ENCODE peak calls at places on chromosomes 6 and 20, in eight cellular contexts. V is fibroblast of lung, B is endothelial cell of umbilical vein, F is Panc1, X is OCI-LY7, L is A673, E is iPS DF 6.9, R is pancreas. Y is an unnamed sample. For H3K9me3, the result is how much of the 10 kb centered on the place peaks cover.

GRCh38 chr6:122692175-122692598 is 82.0 kb downstream of the PKIB start:
- DNase-seq in V (peak), B (no peak), F (no peak), X (no peak), L (no peak), E (no peak), R (no peak), Y (no peak)

GRCh38 chr20:13874269-13875158 is 89.7 kb downstream of the NDUFAF5 start:
- DNase-seq in V (no peak), B (no peak), F (no peak), X (no peak), L (no peak), E (no peak), R (no peak), Y (no peak)

GRCh38 chr6:95837890-95838289 is 177.9 kb upstream of the FUT9 start:
- DNase-seq in V (no peak), B (no peak), F (no peak), X (no peak), L (no peak), E (no peak), R (no peak), Y (no peak)

GRCh38 chr6:45075246-45075645 is 252.9 kb upstream of the RUNX2 start:
- DNase-seq in V (peak), B (peak), F (peak), X (no peak), L (no peak), E (no peak), R (no peak), Y (no peak)

GRCh38 chr6:20497200-20497820 is 36.9 kb upstream of the CDKAL1 start:
- DNase-seq in V (peak), B (peak), F (no peak), X (no peak), L (no peak), E (no peak), R (no peak), Y (no peak)

GRCh38 chr6:106825156-106825555 is 149.4 kb downstream of the CD24 start:
- DNase-seq in V (no peak), B (no peak), F (no peak), X (no peak), L (no peak), E (no peak), R (no peak), Y (no peak)

GRCh38 chr6:5094327-5094726 is 9.2 kb downstream of the PPP1R3G start:
- DNase-seq in V (peak), B (no peak), F (no peak), X (no peak), L (no peak), E (no peak), R (no peak), Y (no peak)

GRCh38 chr20:38123021-38123587 is 42.0 kb downstream of the TGM2 start:
- DNase-seq in V (peak), B (peak), F (no peak), X (no peak), L (no peak), E (no peak), R (no peak), Y (no peak)

GRCh38 chr6:56890683-56891429 is 64.1 kb upstream of the BEND6 start:
- DNase-seq in V (peak), B (peak), F (no peak), X (peak), L (peak), E (no peak), R (no peak), Y (peak)

GRCh38 chr6:111837641-111838500 is 35.4 kb downstream of the FYN start:
- DNase-seq in V (no peak), B (no peak), F (no peak), X (no peak), L (no peak), E (no peak), R (no peak), Y (no peak)

GRCh38 chr20:44089987-44090674 is 96.9 kb downstream of the JPH2 start:
- DNase-seq in V (peak), B (peak), F (no peak), X (peak), L (peak), E (no peak), R (peak), Y (peak)

GRCh38 chr6:156988276-156989158 is 211.3 kb downstream of the ARID1B start:
- DNase-seq in V (no peak), B (no peak), F (no peak), X (peak), L (peak), E (no peak), R (no peak), Y (no peak)

GRCh38 chr6:2733736-2734480 is 16.8 kb downstream of the MYLK4 start:
- DNase-seq in V (no peak), B (no peak), F (no peak), X (no peak), L (no peak), E (no peak), R (no peak), Y (no peak)

DNA sequence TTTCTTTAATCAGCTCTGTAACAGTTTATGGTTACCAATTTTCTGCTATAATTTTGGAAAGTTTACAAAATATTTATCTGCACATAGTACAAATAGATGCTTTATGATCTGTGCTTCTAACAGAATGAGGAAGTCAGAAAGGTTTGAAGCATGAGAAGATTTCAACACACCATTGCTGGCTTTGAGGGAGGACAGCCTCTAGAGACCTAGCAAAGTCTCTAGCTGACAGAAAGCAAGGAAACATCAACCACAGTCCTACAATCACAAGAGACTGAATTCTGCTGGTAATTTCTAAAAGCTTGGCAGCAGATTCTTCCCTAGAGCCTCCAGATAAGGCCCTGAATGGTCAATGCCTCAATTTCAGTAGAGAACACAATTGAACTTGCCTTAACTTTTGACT is 750.8 kb upstream of the SLC35B3 start:
- DNase-seq in V (no peak), B (no peak), F (no peak), X (no peak), L (no peak), E (no peak), R (no peak), Y (no peak)
- H3K9me3 ChIP-seq in V (under half), B (under half), F (under half), X (under half), L (under half), E (under half), R (under half), Y (under half)

GRCh38 chr20:56017560-56017959 is 12.2 kb upstream of the CBLN4 start:
- DNase-seq in V (no peak), B (no peak), F (no peak), X (no peak), L (no peak), E (no peak), R (no peak), Y (no peak)
- H3K9me3 ChIP-seq in V (under half), B (under half), F (under half), X (under half), L (under half), E (under half), R (under half), Y (under half)

DNA sequence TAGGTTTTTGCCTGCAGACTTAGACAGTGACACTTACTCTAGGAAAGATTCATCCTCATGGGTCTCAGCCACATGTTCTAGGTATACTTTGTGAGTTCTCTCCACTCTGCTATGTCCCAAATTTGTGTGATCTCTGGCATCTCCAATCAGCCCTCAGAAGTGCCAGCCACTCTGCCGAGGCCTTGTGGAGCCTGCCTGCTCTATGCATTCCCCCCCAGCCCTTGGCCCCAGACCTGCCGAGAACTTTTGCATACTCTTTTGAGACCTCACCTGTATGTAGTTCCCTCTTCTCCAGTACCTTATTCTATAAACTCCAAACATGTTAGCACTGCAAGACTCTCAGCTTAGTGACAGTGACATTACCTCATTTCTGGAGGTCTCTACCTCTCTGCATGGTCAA is 2170.5 kb upstream of the DEFB115 start:
- DNase-seq in V (no peak), B (no peak), F (no peak), X (no peak), L (no peak), E (no peak), R (no peak), Y (no peak)
- H3K9me3 ChIP-seq in V (under half), B (under half), F (under half), X (under half), L (under half), E (under half), R (under half), Y (under half)

DNA sequence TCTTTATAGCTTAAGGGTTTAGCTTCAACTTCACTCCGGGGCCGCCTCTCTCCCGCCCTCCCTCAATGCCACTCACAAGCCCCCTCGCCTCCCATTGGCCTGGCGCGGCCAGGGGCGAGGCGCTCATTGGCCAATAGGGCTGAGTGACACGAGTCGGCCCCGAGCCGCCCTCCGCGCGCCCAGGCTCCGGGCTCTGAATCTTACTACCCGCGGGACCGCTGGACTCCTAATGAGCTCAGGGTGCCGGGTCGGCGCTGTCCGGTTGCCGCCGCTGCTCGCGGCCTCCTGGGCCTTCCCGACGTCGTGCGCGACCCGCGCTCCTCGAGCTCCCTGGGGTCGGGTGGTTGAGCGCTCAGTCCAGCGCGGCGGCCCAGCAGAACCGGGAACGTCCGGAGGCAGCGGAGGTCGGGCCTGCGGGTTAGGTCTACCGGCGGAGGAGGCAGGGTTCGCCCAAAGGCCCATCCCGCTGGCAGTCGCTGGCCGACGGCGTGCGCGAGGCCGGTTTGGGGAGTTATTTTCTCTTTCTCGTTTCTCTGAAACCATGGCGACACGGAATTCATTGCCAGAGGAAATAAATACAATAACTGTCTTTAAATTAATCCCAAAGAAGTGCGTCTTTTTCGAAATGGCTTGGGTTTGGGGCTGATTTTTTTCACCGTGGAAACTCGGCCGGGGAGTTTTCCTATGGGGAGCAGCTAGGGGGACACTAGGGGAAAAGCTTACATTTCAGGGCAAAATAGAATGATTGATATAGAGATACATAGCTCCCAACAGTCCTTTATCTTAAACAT is at the start of gene SIM1:
- DNase-seq in V (peak), B (peak), F (no peak), X (no peak), L (peak), E (peak), R (peak), Y (no peak)
- H3K9me3 ChIP-seq in V (under half), B (under half), F (under half), X (under half), L (under half), E (under half), R (under half), Y (under half)

GRCh38 chr20:30491016-30491415 is 766.4 kb upstream of the DEFB115 start:
- DNase-seq in V (no peak), B (no peak), F (no peak), X (no peak), L (no peak), E (no peak), R (no peak), Y (no peak)
- H3K9me3 ChIP-seq in V (under half), B (under half), F (under half), X (under half), L (under half), E (under half), R (under half), Y (under half)

GRCh38 chr20:57078101-57078500 is 188.3 kb downstream of the BMP7 start:
- DNase-seq in V (no peak), B (no peak), F (no peak), X (no peak), L (no peak), E (no peak), R (no peak), Y (no peak)
- H3K9me3 ChIP-seq in V (under half), B (under half), F (under half), X (under half), L (under half), E (under half), R (under half), Y (under half)

Y was measured in CD4-positive, CD25-positive, alpha-beta regulatory T cell.